ENCODE peak calls at places on chromosomes 3 and 15, in seven cellular contexts. One of them, this sample, is unnamed. For H3K4me1, the result is how much of the 10 kb centered on the place peaks cover.

GRCh38 chr3:134711284-134711683 is 60.5 kb upstream of the KY start:
- DNase-seq in mucosa of descending colon: no peak
- DNase-seq in neuronal stem cell: no peak
- DNase-seq in OCI-LY7: no peak
- DNase-seq in H1: no peak
- DNase-seq in sigmoid colon: no peak
- DNase-seq in ovary: no peak
- DNase-seq in this sample: no peak

GRCh38 chr15:70291295-70291694 is 193.6 kb upstream of the TLE3 start:
- DNase-seq in mucosa of descending colon: no peak
- DNase-seq in neuronal stem cell: no peak
- DNase-seq in OCI-LY7: no peak
- DNase-seq in H1: no peak
- DNase-seq in sigmoid colon: no peak
- DNase-seq in ovary: no peak
- DNase-seq in this sample: no peak

GRCh38 chr3:31572605-31573459 is 40.1 kb downstream of the STT3B start:
- DNase-seq in mucosa of descending colon: no peak
- DNase-seq in neuronal stem cell: no peak
- DNase-seq in OCI-LY7: peak
- DNase-seq in H1: no peak
- DNase-seq in sigmoid colon: no peak
- DNase-seq in ovary: no peak
- DNase-seq in this sample: no peak

GRCh38 chr3:115245899-115246298 is 98.8 kb upstream of the ZBTB20 start:
- DNase-seq in mucosa of descending colon: no peak
- DNase-seq in neuronal stem cell: no peak
- DNase-seq in OCI-LY7: no peak
- DNase-seq in H1: no peak
- DNase-seq in sigmoid colon: no peak
- DNase-seq in ovary: no peak
- DNase-seq in this sample: no peak

GRCh38 chr3:173140986-173141385 is at the start of gene SPATA16:
- DNase-seq in mucosa of descending colon: no peak
- DNase-seq in neuronal stem cell: no peak
- DNase-seq in OCI-LY7: no peak
- DNase-seq in H1: no peak
- DNase-seq in sigmoid colon: no peak
- DNase-seq in ovary: no peak
- DNase-seq in this sample: no peak

GRCh38 chr3:38163117-38163870 is 2.0 kb upstream of the OXSR1 start:
- DNase-seq in mucosa of descending colon: no peak
- DNase-seq in neuronal stem cell: no peak
- DNase-seq in OCI-LY7: peak
- DNase-seq in H1: no peak
- DNase-seq in sigmoid colon: no peak
- DNase-seq in ovary: no peak
- DNase-seq in this sample: no peak

GRCh38 chr3:81837071-81837593 is 75.7 kb upstream of the GBE1 start:
- DNase-seq in mucosa of descending colon: no peak
- DNase-seq in neuronal stem cell: no peak
- DNase-seq in OCI-LY7: no peak
- DNase-seq in H1: no peak
- DNase-seq in sigmoid colon: no peak
- DNase-seq in ovary: no peak
- DNase-seq in this sample: no peak

GRCh38 chr15:73283341-73283962 is 85.3 kb downstream of the HCN4 start:
- DNase-seq in mucosa of descending colon: no peak
- DNase-seq in neuronal stem cell: no peak
- DNase-seq in OCI-LY7: no peak
- DNase-seq in H1: no peak
- DNase-seq in sigmoid colon: no peak
- DNase-seq in ovary: no peak
- DNase-seq in this sample: no peak

GRCh38 chr3:9946112-9947024 is 5.8 kb downstream of the PRRT3 start:
- DNase-seq in mucosa of descending colon: peak
- DNase-seq in neuronal stem cell: peak
- DNase-seq in OCI-LY7: no peak
- DNase-seq in H1: peak
- DNase-seq in sigmoid colon: peak
- DNase-seq in ovary: peak
- DNase-seq in this sample: peak

GRCh38 chr3:4723921-4724698 is 231.0 kb downstream of the ITPR1 start:
- DNase-seq in mucosa of descending colon: no peak
- DNase-seq in neuronal stem cell: no peak
- DNase-seq in OCI-LY7: no peak
- DNase-seq in H1: no peak
- DNase-seq in sigmoid colon: no peak
- DNase-seq in ovary: no peak
- DNase-seq in this sample: no peak

GRCh38 chr3:194865081-194865480 is 179.4 kb downstream of the FAM43A start:
- DNase-seq in mucosa of descending colon: no peak
- DNase-seq in neuronal stem cell: no peak
- DNase-seq in OCI-LY7: no peak
- DNase-seq in H1: no peak
- DNase-seq in sigmoid colon: no peak
- DNase-seq in ovary: no peak
- DNase-seq in this sample: no peak

GRCh38 chr3:9732080-9732752 is 681 bp downstream of the BRPF1 start:
- DNase-seq in mucosa of descending colon: peak
- DNase-seq in neuronal stem cell: no peak
- DNase-seq in OCI-LY7: peak
- DNase-seq in H1: peak
- DNase-seq in sigmoid colon: no peak
- DNase-seq in ovary: no peak
- DNase-seq in this sample: peak

GRCh38 chr3:158847466-158847849 is 45.6 kb downstream of the MFSD1 start:
- DNase-seq in mucosa of descending colon: no peak
- DNase-seq in neuronal stem cell: no peak
- DNase-seq in OCI-LY7: no peak
- DNase-seq in H1: no peak
- DNase-seq in sigmoid colon: no peak
- DNase-seq in ovary: no peak
- DNase-seq in this sample: no peak

GRCh38 chr15:47961401-47962090 is 159.2 kb upstream of the SLC24A5 start:
- DNase-seq in mucosa of descending colon: no peak
- DNase-seq in neuronal stem cell: no peak
- DNase-seq in OCI-LY7: no peak
- DNase-seq in H1: no peak
- DNase-seq in sigmoid colon: no peak
- DNase-seq in ovary: no peak
- DNase-seq in this sample: no peak

GRCh38 chr3:71997066-71997653 is 212.2 kb upstream of the PROK2 start:
- DNase-seq in mucosa of descending colon: no peak
- DNase-seq in neuronal stem cell: no peak
- DNase-seq in OCI-LY7: no peak
- DNase-seq in H1: no peak
- DNase-seq in sigmoid colon: no peak
- DNase-seq in ovary: no peak
- DNase-seq in this sample: no peak

GRCh38 chr15:43376017-43376705 is 5.3 kb downstream of the TUBGCP4 start:
- DNase-seq in mucosa of descending colon: no peak
- DNase-seq in neuronal stem cell: peak
- DNase-seq in OCI-LY7: peak
- DNase-seq in H1: peak
- DNase-seq in sigmoid colon: no peak
- DNase-seq in ovary: no peak
- DNase-seq in this sample: no peak

GRCh38 chr3:156491192-156491591 is 63.7 kb downstream of the SSR3 start:
- DNase-seq in mucosa of descending colon: no peak
- DNase-seq in neuronal stem cell: no peak
- DNase-seq in OCI-LY7: no peak
- DNase-seq in H1: no peak
- DNase-seq in sigmoid colon: no peak
- DNase-seq in ovary: no peak
- DNase-seq in this sample: no peak

GRCh38 chr3:122356402-122356801 is 26.6 kb downstream of the MIX23 start:
- DNase-seq in mucosa of descending colon: peak
- DNase-seq in neuronal stem cell: peak
- DNase-seq in OCI-LY7: peak
- DNase-seq in H1: peak
- DNase-seq in sigmoid colon: no peak
- DNase-seq in ovary: peak
- DNase-seq in this sample: no peak

GRCh38 chr3:45583021-45583851 is 11.3 kb upstream of the LIMD1 start:
- DNase-seq in mucosa of descending colon: no peak
- DNase-seq in neuronal stem cell: no peak
- DNase-seq in OCI-LY7: no peak
- DNase-seq in H1: no peak
- DNase-seq in sigmoid colon: peak
- DNase-seq in ovary: peak
- DNase-seq in this sample: no peak

GRCh38 chr3:160870327-160870726 is 114.3 kb downstream of the PPM1L start:
- DNase-seq in mucosa of descending colon: no peak
- DNase-seq in neuronal stem cell: no peak
- DNase-seq in OCI-LY7: no peak
- DNase-seq in H1: no peak
- DNase-seq in sigmoid colon: no peak
- DNase-seq in ovary: no peak
- DNase-seq in this sample: no peak

GRCh38 chr3:45437388-45437787 is 49.0 kb downstream of the LARS2 start:
- DNase-seq in mucosa of descending colon: no peak
- DNase-seq in neuronal stem cell: no peak
- DNase-seq in OCI-LY7: no peak
- DNase-seq in H1: no peak
- DNase-seq in sigmoid colon: no peak
- DNase-seq in ovary: no peak
- DNase-seq in this sample: no peak

GRCh38 chr3:159839561-159840379 is 148.9 kb upstream of the IL12A start:
- DNase-seq in mucosa of descending colon: no peak
- DNase-seq in neuronal stem cell: peak
- DNase-seq in OCI-LY7: no peak
- DNase-seq in H1: peak
- DNase-seq in sigmoid colon: peak
- DNase-seq in ovary: no peak
- DNase-seq in this sample: no peak

GRCh38 chr3:76065975-76066374 is 280.6 kb upstream of the ZNF717 start:
- DNase-seq in mucosa of descending colon: no peak
- DNase-seq in neuronal stem cell: no peak
- DNase-seq in OCI-LY7: no peak
- DNase-seq in H1: no peak
- DNase-seq in sigmoid colon: no peak
- DNase-seq in ovary: no peak
- DNase-seq in this sample: no peak

DNA sequence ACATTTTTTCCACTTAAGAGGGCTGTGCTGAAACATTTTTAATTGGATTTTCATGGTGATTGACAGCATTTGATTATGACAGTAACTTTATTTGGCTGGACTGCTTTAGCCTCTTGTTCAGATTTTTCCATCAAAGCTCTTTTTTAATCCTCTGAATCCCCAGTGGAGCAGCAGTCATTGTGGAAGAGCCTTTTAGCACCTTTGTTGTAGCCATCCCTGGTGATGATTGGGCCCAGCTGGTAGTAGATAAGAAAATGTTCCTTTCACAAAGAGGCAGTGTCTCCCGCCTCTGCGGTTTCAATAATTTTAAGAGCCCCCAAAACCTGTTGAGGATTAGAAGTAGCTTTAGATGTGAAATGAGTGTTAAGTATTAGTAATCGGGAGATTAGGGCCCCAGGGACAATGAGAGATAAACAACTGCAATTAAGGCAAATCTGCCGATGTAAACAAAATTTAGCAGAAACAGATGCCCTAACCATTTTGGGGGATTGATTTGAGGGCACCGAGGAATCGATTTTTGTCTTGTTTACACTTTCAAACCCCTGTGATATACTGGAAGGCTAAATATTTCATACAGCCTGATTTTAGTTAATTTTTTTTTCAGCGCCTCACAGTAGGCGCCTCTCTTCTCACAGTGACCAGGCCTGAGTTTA is 43.3 kb upstream of the SKOR1 start:
- DNase-seq in mucosa of descending colon: no peak
- DNase-seq in neuronal stem cell: peak
- DNase-seq in OCI-LY7: no peak
- DNase-seq in H1: no peak
- DNase-seq in sigmoid colon: no peak
- DNase-seq in ovary: no peak
- DNase-seq in this sample: no peak
- H3K4me1 ChIP-seq in mucosa of descending colon: under half
- H3K4me1 ChIP-seq in neuronal stem cell: under half
- H3K4me1 ChIP-seq in OCI-LY7: half or more
- H3K4me1 ChIP-seq in H1: under half
- H3K4me1 ChIP-seq in sigmoid colon: under half
- H3K4me1 ChIP-seq in ovary: under half
- H3K4me1 ChIP-seq in this sample: under half

GRCh38 chr3:32841341-32841740 is 23.5 kb downstream of the TRIM71 start:
- DNase-seq in mucosa of descending colon: no peak
- DNase-seq in neuronal stem cell: no peak
- DNase-seq in OCI-LY7: no peak
- DNase-seq in H1: no peak
- DNase-seq in sigmoid colon: no peak
- DNase-seq in ovary: no peak
- DNase-seq in this sample: no peak
- H3K4me1 ChIP-seq in mucosa of descending colon: under half
- H3K4me1 ChIP-seq in neuronal stem cell: under half
- H3K4me1 ChIP-seq in OCI-LY7: under half
- H3K4me1 ChIP-seq in H1: half or more
- H3K4me1 ChIP-seq in sigmoid colon: under half
- H3K4me1 ChIP-seq in ovary: under half
- H3K4me1 ChIP-seq in this sample: under half

GRCh38 chr3:73094951-73095350 is 33.5 kb downstream of the EBLN2 start:
- DNase-seq in mucosa of descending colon: no peak
- DNase-seq in neuronal stem cell: no peak
- DNase-seq in OCI-LY7: no peak
- DNase-seq in H1: peak
- DNase-seq in sigmoid colon: no peak
- DNase-seq in ovary: no peak
- DNase-seq in this sample: no peak

GRCh38 chr3:73094127-73094526 is 32.7 kb downstream of the EBLN2 start:
- DNase-seq in mucosa of descending colon: no peak
- DNase-seq in neuronal stem cell: no peak
- DNase-seq in OCI-LY7: no peak
- DNase-seq in H1: no peak
- DNase-seq in sigmoid colon: no peak
- DNase-seq in ovary: no peak
- DNase-seq in this sample: no peak

GRCh38 chr3:73098873-73099272 is 37.4 kb downstream of the EBLN2 start:
- DNase-seq in mucosa of descending colon: no peak
- DNase-seq in neuronal stem cell: no peak
- DNase-seq in OCI-LY7: no peak
- DNase-seq in H1: no peak
- DNase-seq in sigmoid colon: no peak
- DNase-seq in ovary: no peak
- DNase-seq in this sample: no peak

GRCh38 chr3:73098026-73098425 is 36.6 kb downstream of the EBLN2 start:
- DNase-seq in mucosa of descending colon: no peak
- DNase-seq in neuronal stem cell: no peak
- DNase-seq in OCI-LY7: no peak
- DNase-seq in H1: no peak
- DNase-seq in sigmoid colon: no peak
- DNase-seq in ovary: no peak
- DNase-seq in this sample: no peak

GRCh38 chr3:73096169-73096568 is 34.7 kb downstream of the EBLN2 start:
- DNase-seq in mucosa of descending colon: no peak
- DNase-seq in neuronal stem cell: no peak
- DNase-seq in OCI-LY7: no peak
- DNase-seq in H1: no peak
- DNase-seq in sigmoid colon: no peak
- DNase-seq in ovary: no peak
- DNase-seq in this sample: no peak
- H3K4me1 ChIP-seq in mucosa of descending colon: under half
- H3K4me1 ChIP-seq in neuronal stem cell: under half
- H3K4me1 ChIP-seq in OCI-LY7: under half
- H3K4me1 ChIP-seq in H1: under half
- H3K4me1 ChIP-seq in sigmoid colon: under half
- H3K4me1 ChIP-seq in ovary: under half
- H3K4me1 ChIP-seq in this sample: under half

GRCh38 chr3:155110021-155110420 is 29.9 kb downstream of the MME start:
- DNase-seq in mucosa of descending colon: no peak
- DNase-seq in neuronal stem cell: no peak
- DNase-seq in OCI-LY7: peak
- DNase-seq in H1: no peak
- DNase-seq in sigmoid colon: no peak
- DNase-seq in ovary: no peak
- DNase-seq in this sample: no peak
- H3K4me1 ChIP-seq in mucosa of descending colon: under half
- H3K4me1 ChIP-seq in neuronal stem cell: under half
- H3K4me1 ChIP-seq in OCI-LY7: half or more
- H3K4me1 ChIP-seq in H1: under half
- H3K4me1 ChIP-seq in sigmoid colon: under half
- H3K4me1 ChIP-seq in ovary: under half
- H3K4me1 ChIP-seq in this sample: under half

This sample was measured in ascending aorta.